ENCODE peak calls at places on chromosomes 16 and 17, in five cellular contexts. One of them, this sample, is unnamed.
A peak's percentile ranks its signal among the peaks of the same experiment; 100 is the strongest.

GRCh38 chr17:45171338-45172231 is 9.9 kb downstream of the HEXIM2 start:
- DNase-seq in Peyer's patch: peak; percentile 71
- DNase-seq in B cell: no peak
- DNase-seq in SK-N-SH: no peak
- DNase-seq in dorsolateral prefrontal cortex: peak; percentile 48
- DNase-seq in this sample: no peak

GRCh38 chr17:14004927-14005630 is 64.2 kb upstream of the COX10 start:
- DNase-seq in Peyer's patch: no peak
- DNase-seq in B cell: no peak
- DNase-seq in SK-N-SH: no peak
- DNase-seq in dorsolateral prefrontal cortex: no peak
- DNase-seq in this sample: no peak

GRCh38 chr16:86605950-86606349 is 27.6 kb downstream of the FOXL1 start:
- DNase-seq in Peyer's patch: no peak
- DNase-seq in B cell: no peak
- DNase-seq in SK-N-SH: no peak
- DNase-seq in dorsolateral prefrontal cortex: no peak
- DNase-seq in this sample: no peak

GRCh38 chr16:72664480-72665408 is 383.2 kb downstream of the ZFHX3 start:
- DNase-seq in Peyer's patch: peak; percentile 99
- DNase-seq in B cell: peak; percentile 95
- DNase-seq in SK-N-SH: peak; percentile 93
- DNase-seq in dorsolateral prefrontal cortex: peak; percentile 96
- DNase-seq in this sample: peak; percentile 98

GRCh38 chr17:58301504-58302150 is 20.9 kb upstream of the MPO start:
- DNase-seq in Peyer's patch: no peak
- DNase-seq in B cell: no peak
- DNase-seq in SK-N-SH: no peak
- DNase-seq in dorsolateral prefrontal cortex: no peak
- DNase-seq in this sample: no peak

GRCh38 chr16:73059779-73060178 is 11.9 kb upstream of the ZFHX3 start:
- DNase-seq in Peyer's patch: no peak
- DNase-seq in B cell: no peak
- DNase-seq in SK-N-SH: no peak
- DNase-seq in dorsolateral prefrontal cortex: no peak
- DNase-seq in this sample: no peak

GRCh38 chr17:57295526-57296023 is 39.3 kb downstream of the MSI2 start:
- DNase-seq in Peyer's patch: no peak
- DNase-seq in B cell: no peak
- DNase-seq in SK-N-SH: no peak
- DNase-seq in dorsolateral prefrontal cortex: no peak
- DNase-seq in this sample: peak; percentile 39

GRCh38 chr17:3870871-3871306 is 22.0 kb downstream of the CAMKK1 start:
- DNase-seq in Peyer's patch: no peak
- DNase-seq in B cell: no peak
- DNase-seq in SK-N-SH: no peak
- DNase-seq in dorsolateral prefrontal cortex: no peak
- DNase-seq in this sample: no peak

GRCh38 chr16:30491229-30491628 is 18.7 kb downstream of the ITGAL start:
- DNase-seq in Peyer's patch: no peak
- DNase-seq in B cell: no peak
- DNase-seq in SK-N-SH: no peak
- DNase-seq in dorsolateral prefrontal cortex: no peak
- DNase-seq in this sample: no peak

GRCh38 chr17:63834431-63835166 is 7.1 kb upstream of the FTSJ3 start:
- DNase-seq in Peyer's patch: peak; percentile 66
- DNase-seq in B cell: peak; percentile 74
- DNase-seq in SK-N-SH: peak; percentile 87
- DNase-seq in dorsolateral prefrontal cortex: peak; percentile 70
- DNase-seq in this sample: peak; percentile 68

DNA sequence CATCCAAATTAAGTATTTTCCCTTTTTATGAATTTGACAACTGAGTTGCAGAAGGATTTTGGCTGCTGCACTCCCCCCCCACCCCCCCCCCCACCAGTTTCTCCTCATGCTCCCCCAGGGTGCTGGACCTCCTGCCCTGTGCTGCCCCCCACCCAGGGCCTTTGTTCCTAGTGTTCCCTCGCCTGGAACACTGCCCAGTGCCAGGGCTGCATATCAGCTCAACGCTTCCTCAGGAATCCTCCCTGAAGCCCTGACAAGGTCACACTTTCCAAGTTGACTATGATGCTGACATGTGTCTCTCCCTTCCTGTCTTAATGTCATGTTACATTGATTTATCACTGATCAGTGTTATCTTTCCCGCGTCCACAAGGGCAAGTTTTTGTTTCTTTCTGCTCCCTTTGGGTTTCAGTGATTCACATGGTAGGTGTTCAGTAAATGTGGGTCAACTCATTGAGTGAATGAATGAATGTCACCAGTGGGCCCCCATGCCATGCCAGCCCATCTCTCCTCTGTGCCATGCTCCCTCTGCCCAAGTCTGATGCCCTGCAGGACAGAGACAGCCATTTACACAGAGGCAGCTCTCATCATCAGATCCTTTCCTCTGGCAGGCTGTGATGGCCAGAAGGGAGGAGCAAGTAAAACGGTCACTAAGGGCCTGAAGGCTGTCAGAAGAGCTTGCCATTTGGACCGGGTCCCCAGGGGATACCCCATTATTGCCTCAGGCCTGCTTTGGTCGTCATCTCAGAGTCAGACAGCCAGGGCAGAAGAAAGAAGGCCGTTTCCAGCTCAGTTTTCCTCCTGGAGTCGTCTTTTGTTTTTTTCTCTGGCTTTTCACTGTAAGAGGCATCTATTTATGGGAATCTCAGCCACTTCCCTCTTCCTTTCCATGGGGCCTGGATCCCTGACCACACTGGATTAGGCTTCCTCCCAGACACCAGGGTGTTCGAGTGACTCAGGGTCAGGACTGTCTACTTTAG is 386.2 kb downstream of the SNX29 start:
- DNase-seq in Peyer's patch: no peak
- DNase-seq in B cell: no peak
- DNase-seq in SK-N-SH: no peak
- DNase-seq in dorsolateral prefrontal cortex: no peak
- DNase-seq in this sample: no peak
- TF ChIP-seq CTCF in Peyer's patch: no peak
- TF ChIP-seq CTCF in B cell: no peak
- TF ChIP-seq CTCF in SK-N-SH: no peak
- TF ChIP-seq CTCF in dorsolateral prefrontal cortex: no peak
- TF ChIP-seq CTCF in this sample: no peak

GRCh38 chr17:41335747-41336146 is 14.9 kb downstream of the KRT33A start:
- DNase-seq in Peyer's patch: no peak
- DNase-seq in B cell: no peak
- DNase-seq in SK-N-SH: no peak
- DNase-seq in dorsolateral prefrontal cortex: no peak
- DNase-seq in this sample: no peak

GRCh38 chr17:41340496-41340895 is 10.1 kb downstream of the KRT33A start:
- DNase-seq in Peyer's patch: no peak
- DNase-seq in B cell: no peak
- DNase-seq in SK-N-SH: no peak
- DNase-seq in dorsolateral prefrontal cortex: no peak
- DNase-seq in this sample: no peak

GRCh38 chr17:41339571-41340169 is 11.0 kb downstream of the KRT33A start:
- DNase-seq in Peyer's patch: no peak
- DNase-seq in B cell: no peak
- DNase-seq in SK-N-SH: no peak
- DNase-seq in dorsolateral prefrontal cortex: no peak
- DNase-seq in this sample: no peak

GRCh38 chr17:41340934-41341861 is 9.4 kb downstream of the KRT33A start:
- DNase-seq in Peyer's patch: no peak
- DNase-seq in B cell: no peak
- DNase-seq in SK-N-SH: no peak
- DNase-seq in dorsolateral prefrontal cortex: no peak
- DNase-seq in this sample: no peak

GRCh38 chr17:41338961-41339485 is 11.6 kb downstream of the KRT33A start:
- DNase-seq in Peyer's patch: no peak
- DNase-seq in B cell: no peak
- DNase-seq in SK-N-SH: no peak
- DNase-seq in dorsolateral prefrontal cortex: no peak
- DNase-seq in this sample: peak; percentile 33
- TF ChIP-seq CTCF in Peyer's patch: no peak
- TF ChIP-seq CTCF in B cell: no peak
- TF ChIP-seq CTCF in SK-N-SH: no peak
- TF ChIP-seq CTCF in dorsolateral prefrontal cortex: no peak
- TF ChIP-seq CTCF in this sample: no peak

DNA sequence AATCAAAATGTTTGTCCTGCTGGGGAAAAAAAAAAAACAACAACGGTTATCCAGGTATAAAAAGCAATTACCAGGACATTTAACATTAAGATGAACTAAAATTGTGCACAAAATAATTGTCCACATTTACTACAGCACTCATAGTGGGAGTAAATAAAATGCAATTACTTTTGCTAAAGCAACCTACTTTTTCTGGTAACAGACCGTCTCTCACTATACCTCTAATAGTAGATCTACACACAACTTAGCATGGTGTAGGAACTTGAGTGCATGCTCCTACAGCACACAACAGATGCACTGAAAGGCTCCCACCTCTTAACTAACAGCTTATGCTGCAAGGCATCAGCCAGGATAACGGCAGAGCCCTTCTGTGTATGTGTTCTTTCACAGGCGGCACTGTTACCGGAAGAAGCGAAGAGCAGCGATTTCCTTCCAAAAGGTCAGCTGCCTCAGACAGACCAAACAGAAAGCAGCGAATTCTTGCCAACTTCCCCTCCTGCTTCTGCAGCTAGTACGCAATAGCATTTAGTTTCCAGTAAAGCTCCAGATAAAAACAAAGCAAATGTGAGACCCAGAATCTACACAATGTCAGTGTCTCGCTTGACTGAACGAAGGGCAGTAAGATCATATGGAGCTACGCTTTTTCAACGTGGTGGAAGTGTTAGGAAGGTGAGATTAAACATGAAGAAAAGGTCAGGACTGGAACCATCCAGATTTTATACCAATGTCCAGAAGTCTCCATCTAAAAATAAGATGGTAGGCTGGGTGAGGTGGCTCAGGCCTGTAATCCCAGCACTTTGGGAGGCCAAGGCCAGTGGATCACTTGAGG is 27.6 kb downstream of the STAT5B start:
- DNase-seq in Peyer's patch: peak; percentile 91
- DNase-seq in B cell: peak; percentile 82
- DNase-seq in SK-N-SH: peak; percentile 69
- DNase-seq in dorsolateral prefrontal cortex: peak; percentile 87
- DNase-seq in this sample: peak; percentile 36
- TF ChIP-seq CTCF in Peyer's patch: no peak
- TF ChIP-seq CTCF in B cell: no peak
- TF ChIP-seq CTCF in SK-N-SH: no peak
- TF ChIP-seq CTCF in dorsolateral prefrontal cortex: no peak
- TF ChIP-seq CTCF in this sample: no peak

GRCh38 chr17:49254066-49254465 is 23.5 kb upstream of the PHOSPHO1 start:
- DNase-seq in Peyer's patch: no peak
- DNase-seq in B cell: no peak
- DNase-seq in SK-N-SH: no peak
- DNase-seq in dorsolateral prefrontal cortex: no peak
- DNase-seq in this sample: no peak
- TF ChIP-seq CTCF in Peyer's patch: no peak
- TF ChIP-seq CTCF in B cell: no peak
- TF ChIP-seq CTCF in SK-N-SH: no peak
- TF ChIP-seq CTCF in dorsolateral prefrontal cortex: no peak
- TF ChIP-seq CTCF in this sample: no peak

GRCh38 chr16:17448640-17449638 is 21.8 kb downstream of the XYLT1 start:
- DNase-seq in Peyer's patch: no peak
- DNase-seq in B cell: peak; percentile 71
- DNase-seq in SK-N-SH: peak; percentile 20
- DNase-seq in dorsolateral prefrontal cortex: no peak
- DNase-seq in this sample: no peak
- TF ChIP-seq CTCF in Peyer's patch: no peak
- TF ChIP-seq CTCF in B cell: no peak
- TF ChIP-seq CTCF in SK-N-SH: no peak
- TF ChIP-seq CTCF in dorsolateral prefrontal cortex: no peak
- TF ChIP-seq CTCF in this sample: no peak

GRCh38 chr17:80964859-80965580 is 26.6 kb upstream of the CHMP6 start:
- DNase-seq in Peyer's patch: no peak
- DNase-seq in B cell: no peak
- DNase-seq in SK-N-SH: no peak
- DNase-seq in dorsolateral prefrontal cortex: no peak
- DNase-seq in this sample: no peak
- TF ChIP-seq CTCF in Peyer's patch: no peak
- TF ChIP-seq CTCF in B cell: no peak
- TF ChIP-seq CTCF in SK-N-SH: no peak
- TF ChIP-seq CTCF in dorsolateral prefrontal cortex: no peak
- TF ChIP-seq CTCF in this sample: no peak

GRCh38 chr16:88380619-88381018 is 2.1 kb upstream of the ZNF469 start:
- DNase-seq in Peyer's patch: no peak
- DNase-seq in B cell: no peak
- DNase-seq in SK-N-SH: no peak
- DNase-seq in dorsolateral prefrontal cortex: no peak
- DNase-seq in this sample: no peak
- TF ChIP-seq CTCF in Peyer's patch: no peak
- TF ChIP-seq CTCF in B cell: no peak
- TF ChIP-seq CTCF in SK-N-SH: no peak
- TF ChIP-seq CTCF in dorsolateral prefrontal cortex: no peak
- TF ChIP-seq CTCF in this sample: no peak

GRCh38 chr17:34443832-34444469 is 80.9 kb upstream of the CCL1 start:
- DNase-seq in Peyer's patch: no peak
- DNase-seq in B cell: no peak
- DNase-seq in SK-N-SH: peak; percentile 76
- DNase-seq in dorsolateral prefrontal cortex: no peak
- DNase-seq in this sample: no peak
- TF ChIP-seq CTCF in Peyer's patch: no peak
- TF ChIP-seq CTCF in B cell: no peak
- TF ChIP-seq CTCF in SK-N-SH: peak; percentile 37
- TF ChIP-seq CTCF in dorsolateral prefrontal cortex: no peak
- TF ChIP-seq CTCF in this sample: peak; percentile 26

GRCh38 chr16:84306564-84306963 is 11.9 kb downstream of the WFDC1 start:
- DNase-seq in Peyer's patch: no peak
- DNase-seq in B cell: no peak
- DNase-seq in SK-N-SH: no peak
- DNase-seq in dorsolateral prefrontal cortex: no peak
- DNase-seq in this sample: no peak

GRCh38 chr16:84307209-84307954 is 12.7 kb downstream of the WFDC1 start:
- DNase-seq in Peyer's patch: no peak
- DNase-seq in B cell: no peak
- DNase-seq in SK-N-SH: no peak
- DNase-seq in dorsolateral prefrontal cortex: no peak
- DNase-seq in this sample: no peak

GRCh38 chr16:84310642-84311041 is 16.0 kb downstream of the WFDC1 start:
- DNase-seq in Peyer's patch: no peak
- DNase-seq in B cell: no peak
- DNase-seq in SK-N-SH: no peak
- DNase-seq in dorsolateral prefrontal cortex: no peak
- DNase-seq in this sample: no peak

GRCh38 chr16:84303516-84303915 is 8.8 kb downstream of the WFDC1 start:
- DNase-seq in Peyer's patch: no peak
- DNase-seq in B cell: no peak
- DNase-seq in SK-N-SH: no peak
- DNase-seq in dorsolateral prefrontal cortex: no peak
- DNase-seq in this sample: no peak

DNA sequence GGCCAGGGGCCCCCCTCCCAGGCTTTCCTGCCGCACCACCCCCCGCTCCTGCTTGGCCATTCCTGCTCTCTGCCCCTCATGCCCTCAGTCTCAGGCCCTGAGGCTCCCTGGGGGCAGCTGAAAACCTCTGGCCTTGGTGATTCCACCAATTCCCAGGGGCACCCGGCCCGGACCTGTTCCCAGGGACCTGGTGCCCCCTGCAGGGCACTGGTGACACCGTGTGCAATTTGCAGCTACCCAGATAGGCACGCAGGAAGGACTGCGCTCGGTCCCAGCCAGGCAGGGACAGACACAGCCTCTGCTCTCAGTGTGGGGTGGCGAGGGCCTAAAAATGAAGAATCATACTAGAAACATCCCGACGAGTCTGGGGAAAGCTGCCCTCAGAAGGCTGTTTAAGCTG is 13.4 kb downstream of the WFDC1 start:
- DNase-seq in Peyer's patch: peak; percentile 56
- DNase-seq in B cell: peak; percentile 8
- DNase-seq in SK-N-SH: peak; percentile 83
- DNase-seq in dorsolateral prefrontal cortex: no peak
- DNase-seq in this sample: peak; percentile 25
- TF ChIP-seq CTCF in Peyer's patch: peak; percentile 47
- TF ChIP-seq CTCF in B cell: no peak
- TF ChIP-seq CTCF in SK-N-SH: peak; percentile 53
- TF ChIP-seq CTCF in dorsolateral prefrontal cortex: peak; percentile 38
- TF ChIP-seq CTCF in this sample: peak; percentile 79

This sample was measured in HFFc6.